ENCODE peak calls at places on chromosomes 11 and 22, in six cellular contexts. A is fibroblast of lung; Q is uterus; V is CD8-positive, alpha-beta T cell; D is spleen; I is heart right ventricle. W is an unnamed sample.

GRCh38 chr11:134599180-134599810 is 187.3 kb upstream of the B3GAT1 start:
- DNase-seq in A (no peak), Q (no peak), V (no peak), D (no peak), I (no peak), W (no peak)

GRCh38 chr22:16562711-16563554 is 29.7 kb downstream of the CCT8L2 start:
- DNase-seq in A (no peak), Q (no peak), V (no peak), D (no peak), I (no peak), W (no peak)

GRCh38 chr11:61498767-61499341 is 9.7 kb upstream of the LRRC10B start:
- DNase-seq in A (no peak), Q (no peak), V (no peak), D (no peak), I (no peak), W (no peak)

GRCh38 chr11:92384807-92385206 is 160.2 kb downstream of the FAT3 start:
- DNase-seq in A (peak; percentile 14), Q (no peak), V (no peak), D (no peak), I (no peak), W (no peak)

GRCh38 chr11:11813288-11813962 is 28.3 kb upstream of the USP47 start:
- DNase-seq in A (peak; percentile 98), Q (peak; percentile 40), V (no peak), D (no peak), I (peak; percentile 53), W (no peak)

GRCh38 chr11:47236482-47236881 is 12.1 kb downstream of the ACP2 start:
- DNase-seq in A (peak; percentile 49), Q (no peak), V (no peak), D (no peak), I (no peak), W (no peak)

GRCh38 chr11:130765951-130766649 is 150.2 kb downstream of the SNX19 start:
- DNase-seq in A (peak; percentile 36), Q (no peak), V (no peak), D (no peak), I (no peak), W (no peak)

GRCh38 chr22:21734540-21735197 is 925 bp downstream of the YPEL1 start:
- DNase-seq in A (no peak), Q (no peak), V (no peak), D (no peak), I (no peak), W (no peak)

GRCh38 chr11:3604169-3604568 is 37.6 kb downstream of the ART5 start:
- DNase-seq in A (no peak), Q (no peak), V (no peak), D (no peak), I (no peak), W (no peak)

GRCh38 chr11:3609416-3610265 is 32.2 kb downstream of the ART5 start:
- DNase-seq in A (no peak), Q (no peak), V (no peak), D (peak; percentile 13), I (no peak), W (peak; percentile 12)

GRCh38 chr11:3605279-3605662 is 36.5 kb downstream of the ART5 start:
- DNase-seq in A (no peak), Q (no peak), V (no peak), D (no peak), I (no peak), W (no peak)

DNA sequence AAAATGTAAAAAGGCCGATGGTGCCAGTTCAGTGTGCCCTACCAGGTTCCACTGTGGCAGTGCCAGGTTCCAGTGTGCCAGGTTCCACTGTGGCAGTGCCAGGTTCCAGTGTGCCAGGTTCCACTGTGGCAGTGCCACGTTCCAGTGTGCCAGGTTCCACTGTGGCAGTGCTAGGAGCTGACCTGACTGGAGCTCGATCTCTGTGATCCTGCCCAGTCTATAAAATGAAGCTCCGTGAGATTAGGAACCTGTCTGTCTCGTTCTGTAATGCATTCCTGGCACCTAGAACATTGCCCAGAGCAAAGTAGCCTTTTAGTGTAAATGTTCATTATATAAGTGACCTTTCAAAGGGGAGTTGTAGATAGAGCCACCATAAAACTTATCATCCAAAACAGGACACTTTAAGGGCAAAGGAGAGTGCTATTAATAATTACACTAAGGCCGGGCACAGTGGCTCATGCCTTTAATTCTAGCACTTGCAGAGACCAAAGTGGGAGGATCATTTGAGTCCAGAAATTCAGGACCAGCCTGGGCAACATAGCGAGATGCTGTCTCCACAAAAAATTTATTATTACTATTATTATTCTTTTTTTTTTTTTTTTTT is 36.0 kb downstream of the ART5 start:
- DNase-seq in A (no peak), Q (no peak), V (no peak), D (no peak), I (no peak), W (no peak)
- TF ChIP-seq CTCF in A (no peak), Q (no peak), V (no peak), D (no peak), I (no peak), W (no peak)

GRCh38 chr11:59615637-59616395 is at the start of gene OSBP:
- DNase-seq in A (peak; percentile 100), Q (peak; percentile 100), V (peak; percentile 92), D (peak; percentile 99), I (peak; percentile 100), W (peak; percentile 94)

GRCh38 chr11:59614277-59615131 is 1.1 kb downstream of the OSBP start:
- DNase-seq in A (no peak), Q (no peak), V (no peak), D (no peak), I (no peak), W (no peak)

GRCh38 chr11:59617876-59618275 is 2.3 kb upstream of the OSBP start:
- DNase-seq in A (no peak), Q (no peak), V (no peak), D (no peak), I (no peak), W (no peak)

GRCh38 chr11:59616396-59616982 is 915 bp upstream of the OSBP start:
- DNase-seq in A (no peak), Q (no peak), V (no peak), D (peak; percentile 98), I (no peak), W (no peak)

DNA sequence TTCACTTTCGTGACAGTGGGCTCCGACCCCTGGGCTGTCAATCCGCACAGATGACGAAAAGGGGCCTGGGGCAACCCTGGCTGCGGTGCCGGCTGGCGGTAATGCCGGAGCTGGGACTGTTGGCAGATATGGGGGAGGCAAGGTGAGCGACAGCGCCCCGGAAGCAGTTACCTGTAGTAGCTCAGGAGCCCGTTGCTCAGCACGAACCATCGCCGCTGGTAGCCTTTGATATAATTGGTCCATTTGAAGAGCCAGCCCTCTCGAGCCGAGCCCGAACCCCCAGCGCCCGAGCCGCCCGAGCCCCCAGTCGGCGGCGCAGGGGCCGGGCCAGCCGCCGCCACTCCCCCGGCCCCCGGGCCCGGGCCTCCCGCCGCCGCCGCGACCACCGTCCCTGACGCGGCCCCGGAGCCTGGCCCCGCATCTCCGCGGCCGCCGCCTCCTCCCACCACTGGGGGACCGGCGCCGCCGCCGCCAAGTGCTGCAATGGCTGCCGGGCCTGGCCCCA is 390 bp downstream of the OSBP start:
- DNase-seq in A (peak; percentile 7), Q (peak; percentile 52), V (peak; percentile 46), D (peak; percentile 92), I (peak; percentile 31), W (peak; percentile 76)
- H3K27ac ChIP-seq in A (peak overlapping the region; percentile 75), Q (peak overlapping the region; percentile 90), V (peak overlapping the region; percentile 78), D (peak overlapping the region; percentile 98), I (peak overlapping the region; percentile 85), W (peak overlapping the region; percentile 89)

GRCh38 chr11:117442049-117442868 is 114.6 kb downstream of the CEP164 start:
- DNase-seq in A (no peak), Q (no peak), V (no peak), D (no peak), I (no peak), W (no peak)

GRCh38 chr11:117441146-117441975 is 113.7 kb downstream of the CEP164 start:
- DNase-seq in A (no peak), Q (no peak), V (no peak), D (peak; percentile 41), I (no peak), W (no peak)

GRCh38 chr11:117443269-117444186 is 115.9 kb downstream of the CEP164 start:
- DNase-seq in A (peak; percentile 25), Q (no peak), V (no peak), D (peak; percentile 74), I (peak; percentile 41), W (no peak)

GRCh38 chr11:117444256-117445096 is 116.8 kb downstream of the CEP164 start:
- DNase-seq in A (no peak), Q (no peak), V (no peak), D (peak; percentile 49), I (no peak), W (no peak)

DNA sequence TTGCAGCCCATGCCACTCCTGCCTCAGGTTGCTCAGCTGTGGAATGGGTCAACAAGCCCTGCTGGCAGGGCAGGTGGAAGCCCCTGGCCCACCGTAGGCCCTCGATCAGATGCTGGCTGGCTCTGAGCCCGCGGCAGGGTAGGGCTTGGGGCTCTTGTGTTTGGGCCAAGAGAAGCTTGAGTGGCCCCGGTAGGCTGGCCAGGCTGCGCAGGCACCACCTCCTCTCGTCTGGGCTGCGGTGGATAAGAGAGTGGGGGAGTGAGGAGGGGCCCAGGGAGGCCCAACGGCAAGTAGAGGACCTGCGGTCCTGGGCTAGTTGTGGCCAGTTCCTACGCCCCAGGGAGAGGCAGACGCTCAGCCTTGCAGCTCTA is 115.2 kb downstream of the CEP164 start:
- DNase-seq in A (no peak), Q (no peak), V (no peak), D (peak; percentile 50), I (no peak), W (no peak)
- H3K27me3 ChIP-seq in A (peaks cover 17% of the 10 kb centered on the region), Q (no peaks in the 10 kb centered on the region), V (no peaks in the 10 kb centered on the region), D (no peaks in the 10 kb centered on the region), I (no peaks in the 10 kb centered on the region), W (peaks cover 7% of the 10 kb centered on the region)

DNA sequence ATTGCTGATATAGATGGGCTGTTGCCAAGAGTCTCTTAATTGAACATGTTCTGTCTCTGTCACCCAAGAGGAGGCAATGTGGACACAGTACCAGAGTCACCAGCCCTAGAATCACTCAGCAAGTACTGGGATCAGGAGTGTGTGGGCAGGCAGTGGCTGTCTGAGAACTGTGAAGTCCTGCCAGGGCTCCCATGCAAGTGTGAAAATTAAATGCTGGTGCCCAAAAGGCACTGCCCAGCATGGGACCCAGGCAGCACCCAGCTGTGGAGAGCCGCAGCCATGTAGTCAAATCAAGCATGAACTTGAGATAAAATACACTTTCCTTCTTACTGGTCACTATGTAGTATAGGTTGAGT is 19.9 kb downstream of the HIRA start:
- DNase-seq in A (no peak), Q (no peak), V (no peak), D (no peak), I (no peak), W (no peak)
- TF ChIP-seq CTCF in A (no peak), Q (no peak), V (no peak), D (no peak), I (no peak), W (no peak)

DNA sequence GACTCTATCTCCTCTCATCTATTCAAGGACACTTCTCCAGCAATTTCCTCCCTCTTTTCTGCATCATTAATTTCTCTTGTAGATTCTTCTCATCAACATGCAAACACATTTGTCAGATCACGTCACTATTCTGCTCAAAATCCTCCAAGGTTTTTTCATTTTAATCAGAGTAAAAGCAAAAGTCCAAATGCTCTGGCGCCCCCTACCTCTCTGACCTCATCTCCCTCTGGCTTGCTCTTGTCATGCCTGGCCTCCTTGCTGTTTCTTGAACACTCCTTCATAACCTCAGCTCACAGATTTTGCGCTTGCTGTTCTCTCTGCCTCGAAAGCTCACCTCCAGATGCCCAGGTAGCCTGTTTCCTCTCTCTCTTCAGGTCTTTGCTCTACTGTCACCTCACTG is 22.4 kb downstream of the RTCB start:
- DNase-seq in A (no peak), Q (no peak), V (no peak), D (no peak), I (no peak), W (no peak)
- H3K27ac ChIP-seq in A (no peak overlapping the region), Q (no peak overlapping the region), V (no peak overlapping the region), D (no peak overlapping the region), I (no peak overlapping the region), W (no peak overlapping the region)

GRCh38 chr22:41995211-41995610 is 3.4 kb upstream of the WBP2NL start:
- DNase-seq in A (no peak), Q (no peak), V (no peak), D (no peak), I (no peak), W (no peak)
- H3K27me3 ChIP-seq in A (peaks cover 10% of the 10 kb centered on the region), Q (no peaks in the 10 kb centered on the region), V (no peaks in the 10 kb centered on the region), D (no peaks in the 10 kb centered on the region), I (no peaks in the 10 kb centered on the region), W (no peaks in the 10 kb centered on the region)